ENCODE peak calls at places on chromosomes 4 and X, in four cellular contexts. R, U, A and Q are unnamed samples.

GRCh38 chrX:13055486-13055885 is 11.1 kb upstream of the FAM9C start:
- DNase-seq in R (no peak), U (no peak), A (no peak), Q (no peak)

GRCh38 chr4:187618701-187619278 is 376.8 kb upstream of the ZFP42 start:
- DNase-seq in R (no peak), U (peak), A (peak), Q (peak)

GRCh38 chrX:103637604-103638338 is 9.0 kb downstream of the TCEAL1 start:
- DNase-seq in R (no peak), U (no peak), A (no peak), Q (no peak)

GRCh38 chrX:111652719-111653118 is 28.3 kb upstream of the ALG13 start:
- DNase-seq in R (no peak), U (no peak), A (no peak), Q (peak)

GRCh38 chr4:22417408-22417807 is 98.5 kb downstream of the ADGRA3 start:
- DNase-seq in R (no peak), U (peak), A (no peak), Q (no peak)

GRCh38 chrX:18886005-18886343 is 97.9 kb downstream of the PHKA2 start:
- DNase-seq in R (no peak), U (no peak), A (no peak), Q (no peak)

GRCh38 chr4:5217411-5217810 is 166.1 kb downstream of the STK32B start:
- DNase-seq in R (no peak), U (no peak), A (peak), Q (no peak)

GRCh38 chr4:83150563-83151330 is 36.2 kb upstream of the PLAC8 start:
- DNase-seq in R (no peak), U (peak), A (no peak), Q (peak)

GRCh38 chr4:77600521-77601451 is 4.8 kb upstream of the CXCL13 start:
- DNase-seq in R (no peak), U (peak), A (peak), Q (peak)

GRCh38 chrX:36869457-36869856 is 138.7 kb upstream of the FAM47C start:
- DNase-seq in R (no peak), U (no peak), A (no peak), Q (no peak)

GRCh38 chr4:46793036-46793435 is 116.0 kb downstream of the COX7B2 start:
- DNase-seq in R (no peak), U (no peak), A (no peak), Q (no peak)

GRCh38 chr4:140300271-140300970 is 73.0 kb upstream of the SCOC start:
- DNase-seq in R (no peak), U (peak), A (peak), Q (peak)

GRCh38 chr4:81195475-81195874 is 19.5 kb downstream of the PRKG2 start:
- DNase-seq in R (no peak), U (no peak), A (no peak), Q (no peak)

GRCh38 chrX:120668357-120668756 is 38.5 kb upstream of the C1GALT1C1 start:
- DNase-seq in R (no peak), U (no peak), A (no peak), Q (no peak)

GRCh38 chr4:186726440-186727148 is 2.9 kb upstream of the FAT1 start:
- DNase-seq in R (peak), U (peak), A (peak), Q (peak)

GRCh38 chr4:117900832-117901231 is 133.5 kb upstream of the NDST3 start:
- DNase-seq in R (no peak), U (no peak), A (no peak), Q (no peak)

GRCh38 chr4:6608758-6609414 is 31.6 kb upstream of the MRFAP1 start:
- DNase-seq in R (no peak), U (no peak), A (no peak), Q (no peak)

GRCh38 chrX:20373063-20373462 is 106.4 kb upstream of the RPS6KA3 start:
- DNase-seq in R (no peak), U (no peak), A (no peak), Q (no peak)

GRCh38 chr4:52983563-52984303 is 121.6 kb downstream of the RASL11B start:
- DNase-seq in R (no peak), U (peak), A (peak), Q (peak)

GRCh38 chr4:185285632-185286393 is 76.4 kb downstream of the SNX25 start:
- DNase-seq in R (no peak), U (no peak), A (no peak), Q (no peak)

GRCh38 chrX:44306336-44306735 is 37.1 kb downstream of the EFHC2 start:
- DNase-seq in R (no peak), U (peak), A (no peak), Q (peak)

GRCh38 chr4:183483997-183484396 is 20.9 kb upstream of the ING2 start:
- DNase-seq in R (no peak), U (no peak), A (no peak), Q (no peak)

GRCh38 chrX:18998653-18999052 is 14.7 kb upstream of the PHKA2 start:
- DNase-seq in R (no peak), U (no peak), A (no peak), Q (no peak)

GRCh38 chrX:11758400-11759171 is 549 bp downstream of the MSL3 start:
- DNase-seq in R (peak), U (peak), A (peak), Q (peak)

GRCh38 chr4:79331126-79331876 is 5.4 kb upstream of the NAA11 start:
- DNase-seq in R (no peak), U (peak), A (no peak), Q (peak)

GRCh38 chr4:53734584-53735363 is 143.5 kb upstream of the LNX1 start:
- DNase-seq in R (no peak), U (peak), A (peak), Q (peak)

GRCh38 chr4:189404271-189404670 is 536.4 kb upstream of the FRG1 start:
- DNase-seq in R (no peak), U (no peak), A (no peak), Q (no peak)

GRCh38 chr4:110163327-110164070 is 34.9 kb downstream of the ELOVL6 start:
- DNase-seq in R (no peak), U (peak), A (peak), Q (peak)

GRCh38 chrX:102339312-102340298 is 92.6 kb downstream of the NXF2 start:
- DNase-seq in R (no peak), U (no peak), A (no peak), Q (no peak)

GRCh38 chrX:16832301-16832700 is 37.9 kb downstream of the RBBP7 start:
- DNase-seq in R (no peak), U (peak), A (no peak), Q (no peak)

GRCh38 chrX:109840585-109840984 is 107.5 kb upstream of the ACSL4 start:
- DNase-seq in R (no peak), U (peak), A (peak), Q (peak)

GRCh38 chr4:83328486-83328885 is 6.2 kb downstream of the HPSE start:
- DNase-seq in R (no peak), U (no peak), A (no peak), Q (no peak)

GRCh38 chr4:77453911-77454310 is 151.7 kb upstream of the CXCL13 start:
- DNase-seq in R (no peak), U (no peak), A (no peak), Q (no peak)

GRCh38 chrX:109707322-109707721 is 25.7 kb downstream of the ACSL4 start:
- DNase-seq in R (no peak), U (no peak), A (no peak), Q (no peak)

GRCh38 chr4:137531951-137532868 is at the start of gene PCDH18:
- DNase-seq in R (peak), U (peak), A (peak), Q (peak)

GRCh38 chr4:23455482-23455881 is 434.4 kb downstream of the PPARGC1A start:
- DNase-seq in R (no peak), U (peak), A (no peak), Q (peak)
- TF ChIP-seq CTCF in R (no peak), U (no peak), A (no peak), Q (peak)

GRCh38 chrX:63128509-63128908 is 222.6 kb downstream of the SPIN4 start:
- DNase-seq in R (peak), U (peak), A (peak), Q (peak)
- TF ChIP-seq CTCF in R (peak), U (peak), A (peak), Q (peak)

GRCh38 chr4:152936446-152937279 is 540 bp downstream of the FHDC1 start:
- DNase-seq in R (peak), U (no peak), A (peak), Q (no peak)
- TF ChIP-seq CTCF in R (no peak), U (no peak), A (no peak), Q (no peak)

DNA sequence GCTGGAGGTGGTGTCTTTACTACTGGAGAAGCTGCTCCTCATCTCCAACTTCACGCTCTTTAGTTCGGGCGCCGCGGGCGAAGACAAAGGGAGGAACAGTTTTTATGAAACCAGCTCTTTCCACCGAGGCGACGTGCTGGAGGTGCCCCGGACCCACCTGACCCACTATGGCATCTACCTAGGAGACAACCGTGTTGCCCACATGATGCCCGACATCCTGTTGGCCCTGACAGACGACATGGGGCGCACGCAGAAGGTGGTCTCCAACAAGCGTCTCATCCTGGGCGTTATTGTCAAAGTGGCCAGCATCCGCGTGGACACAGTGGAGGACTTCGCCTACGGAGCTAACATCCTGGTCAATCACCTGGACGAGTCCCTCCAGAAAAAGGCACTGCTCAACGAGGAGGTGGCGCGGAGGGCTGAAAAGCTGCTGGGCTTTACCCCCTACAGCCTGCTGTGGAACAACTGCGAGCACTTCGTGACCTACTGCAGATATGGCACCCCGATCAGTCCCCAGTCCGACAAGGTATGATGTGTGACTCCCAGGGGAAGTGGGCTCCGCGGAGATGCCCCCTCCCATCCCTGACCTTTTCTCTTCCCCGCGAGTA is 645 bp downstream of the LRAT start:
- DNase-seq in R (no peak), U (no peak), A (no peak), Q (no peak)
- TF ChIP-seq CTCF in R (no peak), U (no peak), A (no peak), Q (no peak)

DNA sequence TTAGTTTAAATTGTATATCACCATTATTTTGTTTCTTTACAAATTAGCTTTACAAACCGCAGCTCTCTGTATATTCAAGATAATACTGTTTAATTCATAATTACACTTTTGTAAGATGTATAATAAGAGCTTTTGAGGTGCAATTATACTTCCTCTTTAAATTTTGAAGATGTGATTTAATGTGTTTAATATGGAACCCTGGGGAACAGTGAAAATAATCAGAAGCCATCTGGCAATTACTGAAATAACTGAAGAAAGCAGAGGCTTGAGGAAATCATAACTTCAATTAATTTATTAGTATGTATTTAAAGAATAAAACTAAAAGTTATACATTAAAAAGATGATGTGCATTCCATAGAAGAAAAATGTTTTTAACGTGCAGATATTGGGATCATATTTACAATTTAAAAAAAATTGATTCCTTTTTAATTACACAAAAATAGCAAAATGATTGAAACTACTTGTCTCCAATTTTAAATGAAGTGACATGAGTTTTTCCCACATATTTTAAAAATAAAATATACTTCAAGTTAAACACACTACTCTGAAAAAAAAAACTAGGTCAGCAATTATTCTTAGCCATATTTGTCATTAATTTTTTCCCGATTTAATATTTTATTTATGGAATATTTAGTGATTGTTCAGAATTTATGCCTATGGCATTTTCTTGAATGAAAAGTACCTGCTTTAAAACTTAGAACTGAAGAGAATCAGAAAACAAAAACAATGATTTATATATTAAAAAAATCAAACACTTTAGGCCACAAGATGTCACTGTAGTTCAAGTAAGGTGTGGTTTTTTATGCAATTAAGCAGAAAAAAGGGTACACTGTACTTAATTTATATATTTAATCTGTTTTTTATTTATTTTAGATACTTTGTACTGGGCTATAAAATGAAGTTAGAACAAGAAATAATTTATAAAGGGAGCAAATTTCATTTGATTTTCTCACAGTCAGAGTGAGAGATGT is 942.7 kb upstream of the NDST4 start:
- DNase-seq in R (no peak), U (peak), A (no peak), Q (peak)
- TF ChIP-seq CTCF in R (no peak), U (peak), A (peak), Q (no peak)

GRCh38 chr4:55158957-55159356 is 33.6 kb upstream of the KDR start:
- DNase-seq in R (no peak), U (no peak), A (no peak), Q (no peak)
- TF ChIP-seq CTCF in R (no peak), U (no peak), A (peak), Q (peak)

GRCh38 chrX:41475611-41476241 is 28.6 kb downstream of the NYX start:
- DNase-seq in R (no peak), U (no peak), A (no peak), Q (no peak)

GRCh38 chrX:41480508-41481260 is 33.5 kb downstream of the NYX start:
- DNase-seq in R (no peak), U (no peak), A (no peak), Q (no peak)

GRCh38 chrX:41482153-41482850 is 35.2 kb downstream of the NYX start:
- DNase-seq in R (no peak), U (peak), A (peak), Q (peak)

GRCh38 chrX:41478397-41478911 is 31.3 kb downstream of the NYX start:
- DNase-seq in R (no peak), U (no peak), A (no peak), Q (no peak)

DNA sequence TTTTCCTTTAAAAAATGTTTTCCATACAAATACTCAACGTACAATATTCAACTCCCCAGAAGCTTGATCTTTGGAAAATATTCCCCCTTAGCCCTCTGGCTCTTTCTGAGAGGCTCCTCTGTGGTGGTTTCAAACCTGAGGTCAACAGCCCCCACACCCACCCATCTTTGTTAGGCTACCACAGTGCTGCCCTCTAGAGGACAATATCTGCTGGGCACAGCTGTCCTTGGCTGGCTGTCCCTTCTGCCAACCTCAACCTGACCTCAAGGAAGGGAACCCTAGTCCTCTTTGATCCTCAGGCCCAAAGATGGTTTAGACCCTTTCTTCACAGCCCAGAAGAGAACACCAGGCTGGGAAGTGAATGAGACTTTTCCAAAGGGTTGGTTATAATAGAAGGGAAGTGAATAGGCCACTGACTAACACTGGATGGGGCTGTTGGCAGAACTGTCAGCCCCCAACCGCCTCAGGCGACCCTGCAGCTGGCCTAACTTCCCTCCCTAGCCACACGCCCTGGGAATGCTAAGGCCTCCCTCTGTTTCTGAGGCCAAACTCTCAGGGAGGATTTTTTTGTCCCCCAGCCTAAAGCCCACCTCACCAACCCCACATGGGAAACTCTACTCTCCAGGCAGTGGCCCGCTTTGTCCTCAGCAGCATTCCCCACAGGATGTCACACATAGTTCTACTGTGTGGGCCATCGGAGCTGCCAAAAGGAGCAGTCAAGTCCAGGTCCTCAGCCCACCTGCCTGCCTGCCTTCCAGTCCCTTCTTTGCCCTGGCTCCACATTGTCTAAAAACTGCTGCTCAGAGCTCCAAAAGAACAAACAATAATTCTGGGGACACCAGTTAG is 34.3 kb downstream of the NYX start:
- DNase-seq in R (no peak), U (peak), A (peak), Q (no peak)
- TF ChIP-seq CTCF in R (peak), U (peak), A (peak), Q (peak)